ENCODE peak calls at places on chromosome 1, in seven cellular contexts. F is upper lobe of right lung, X is heart left ventricle, T is GM23248, C is Panc1, D is uterus, G is IMR-90. L is an unnamed sample.

GRCh38 chr1:201655910-201656669 is 117.2 kb downstream of the NAV1 start:
- DNase-seq in F (no peak), X (no peak), T (peak; percentile 66), C (no peak), D (peak; percentile 44), G (no peak), L (no peak)

GRCh38 chr1:40708750-40709099 is 17.2 kb downstream of the NFYC start:
- DNase-seq in F (no peak), X (no peak), T (peak; percentile 89), C (no peak), D (no peak), G (peak; percentile 91), L (no peak)

GRCh38 chr1:52179073-52179472 is 37.2 kb downstream of the ZFYVE9 start:
- DNase-seq in F (no peak), X (no peak), T (no peak), C (no peak), D (no peak), G (no peak), L (no peak)

GRCh38 chr1:226643167-226643566 is 94.6 kb downstream of the STUM start:
- DNase-seq in F (peak; percentile 77), X (peak; percentile 26), T (peak; percentile 67), C (no peak), D (peak; percentile 62), G (peak; percentile 81), L (no peak)

GRCh38 chr1:33219886-33220661 is 36.2 kb upstream of the ZNF362 start:
- DNase-seq in F (no peak), X (no peak), T (peak; percentile 58), C (no peak), D (no peak), G (peak; percentile 45), L (no peak)

GRCh38 chr1:73452522-73452921 is 745.5 kb downstream of the LRRIQ3 start:
- DNase-seq in F (no peak), X (no peak), T (no peak), C (no peak), D (no peak), G (no peak), L (no peak)

GRCh38 chr1:3066250-3066711 is 2.7 kb upstream of the PRDM16 start:
- DNase-seq in F (peak; percentile 88), X (peak; percentile 72), T (peak; percentile 39), C (no peak), D (peak; percentile 18), G (no peak), L (peak; percentile 79)

GRCh38 chr1:19361231-19362147 is 49.4 kb downstream of the SLC66A1 start:
- DNase-seq in F (no peak), X (no peak), T (peak; percentile 72), C (no peak), D (no peak), G (peak; percentile 83), L (no peak)

GRCh38 chr1:66269222-66269621 is 264.7 kb upstream of the SGIP1 start:
- DNase-seq in F (no peak), X (no peak), T (no peak), C (no peak), D (no peak), G (no peak), L (no peak)

GRCh38 chr1:10257851-10258250 is 47.5 kb downstream of the KIF1B start:
- DNase-seq in F (no peak), X (no peak), T (no peak), C (no peak), D (no peak), G (no peak), L (no peak)

GRCh38 chr1:212982430-212983152 is 32.2 kb downstream of the VASH2 start:
- DNase-seq in F (no peak), X (no peak), T (no peak), C (no peak), D (no peak), G (peak; percentile 13), L (peak; percentile 20)

GRCh38 chr1:37513795-37514349 is 694 bp downstream of the MEAF6 start:
- DNase-seq in F (peak; percentile 73), X (peak; percentile 31), T (peak; percentile 70), C (no peak), D (peak; percentile 22), G (no peak), L (peak; percentile 64)

GRCh38 chr1:9010781-9011323 is 15.4 kb downstream of the SLC2A7 start:
- DNase-seq in F (no peak), X (peak; percentile 53), T (no peak), C (no peak), D (no peak), G (no peak), L (peak; percentile 61)

GRCh38 chr1:232944342-232944741 is 6.1 kb upstream of the NTPCR start:
- DNase-seq in F (no peak), X (no peak), T (no peak), C (no peak), D (no peak), G (no peak), L (no peak)

GRCh38 chr1:81349194-81349965 is 451.4 kb upstream of the ADGRL2 start:
- DNase-seq in F (no peak), X (no peak), T (no peak), C (no peak), D (no peak), G (no peak), L (no peak)

GRCh38 chr1:158793604-158794003 is 12.6 kb upstream of the OR6N2 start:
- DNase-seq in F (no peak), X (no peak), T (peak; percentile 8), C (no peak), D (no peak), G (no peak), L (no peak)

GRCh38 chr1:241310451-241310850 is 46.6 kb downstream of the RGS7 start:
- DNase-seq in F (no peak), X (no peak), T (peak; percentile 26), C (no peak), D (no peak), G (peak; percentile 8), L (no peak)

GRCh38 chr1:33383974-33384767 is 46.7 kb downstream of the PHC2 start:
- DNase-seq in F (no peak), X (no peak), T (peak; percentile 80), C (no peak), D (peak; percentile 37), G (peak; percentile 86), L (no peak)

GRCh38 chr1:7786785-7787184 is 2.7 kb downstream of the PER3 start:
- DNase-seq in F (no peak), X (no peak), T (no peak), C (no peak), D (no peak), G (no peak), L (no peak)

GRCh38 chr1:198873696-198874230 is 234.9 kb downstream of the PTPRC start:
- DNase-seq in F (no peak), X (no peak), T (no peak), C (no peak), D (no peak), G (no peak), L (no peak)

GRCh38 chr1:205068457-205069035 is 15.7 kb downstream of the TMEM81 start:
- DNase-seq in F (no peak), X (no peak), T (peak; percentile 54), C (no peak), D (no peak), G (peak; percentile 30), L (no peak)

GRCh38 chr1:71592646-71593274 is 511.9 kb upstream of the ZRANB2 start:
- DNase-seq in F (no peak), X (no peak), T (no peak), C (no peak), D (no peak), G (no peak), L (no peak)

GRCh38 chr1:21638531-21639341 is 30.4 kb downstream of the RAP1GAP start:
- DNase-seq in F (peak; percentile 87), X (peak; percentile 73), T (peak; percentile 52), C (peak; percentile 57), D (no peak), G (peak; percentile 73), L (no peak)

GRCh38 chr1:12438349-12438924 is 179.6 kb downstream of the DHRS3 start:
- DNase-seq in F (no peak), X (no peak), T (peak; percentile 58), C (no peak), D (no peak), G (no peak), L (no peak)

GRCh38 chr1:69511426-69512192 is 56.1 kb upstream of the LRRC7 start:
- DNase-seq in F (no peak), X (no peak), T (peak; percentile 30), C (no peak), D (no peak), G (no peak), L (no peak)

GRCh38 chr1:232856556-232856955 is 51.3 kb downstream of the MAP10 start:
- DNase-seq in F (no peak), X (no peak), T (peak; percentile 10), C (no peak), D (no peak), G (peak; percentile 15), L (no peak)

GRCh38 chr1:23403038-23403336 is 21.6 kb downstream of the TCEA3 start:
- DNase-seq in F (no peak), X (peak; percentile 51), T (peak; percentile 91), C (peak; percentile 48), D (peak; percentile 34), G (peak; percentile 86), L (no peak)

GRCh38 chr1:184302346-184302745 is 84.5 kb upstream of the C1orf21 start:
- DNase-seq in F (no peak), X (no peak), T (no peak), C (no peak), D (no peak), G (no peak), L (no peak)
- H3K4me3 ChIP-seq in F (no peak overlapping the region), X (no peak overlapping the region), T (no peak overlapping the region), C (no peak overlapping the region), D (no peak overlapping the region), G (no peak overlapping the region), L (no peak overlapping the region)

GRCh38 chr1:6034750-6035096 is 11.0 kb upstream of the KCNAB2 start:
- DNase-seq in F (no peak), X (no peak), T (no peak), C (no peak), D (no peak), G (no peak), L (no peak)
- H3K4me1 ChIP-seq in F (peaks cover 3% of the 10 kb centered on the region), X (no peaks in the 10 kb centered on the region), T (peaks cover 4% of the 10 kb centered on the region), C (peaks cover 17% of the 10 kb centered on the region), D (no peaks in the 10 kb centered on the region), G (no peaks in the 10 kb centered on the region), L (peaks cover 5% of the 10 kb centered on the region)

DNA sequence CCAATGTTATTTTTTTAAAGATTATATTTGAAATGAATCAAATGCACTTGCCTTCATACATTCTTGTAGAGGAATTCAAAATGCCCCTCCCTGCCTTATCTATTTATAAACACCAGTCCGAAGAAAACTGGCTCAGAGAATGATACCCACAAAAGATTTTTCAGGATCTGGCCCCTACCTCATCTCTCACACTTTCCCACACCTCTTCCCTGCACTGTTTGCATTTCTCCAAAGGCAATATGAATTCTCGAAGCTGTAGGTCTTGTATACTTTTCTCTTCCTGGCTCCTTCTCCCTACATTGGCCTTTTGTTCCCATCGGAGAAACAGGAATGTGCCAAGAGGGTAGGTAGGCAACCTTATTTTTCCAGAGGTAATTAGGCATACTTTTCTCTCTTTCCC is 12.0 kb upstream of the CCDC190 start:
- DNase-seq in F (no peak), X (no peak), T (no peak), C (no peak), D (no peak), G (no peak), L (no peak)
- H3K4me3 ChIP-seq in F (no peak overlapping the region), X (no peak overlapping the region), T (no peak overlapping the region), C (no peak overlapping the region), D (no peak overlapping the region), G (no peak overlapping the region), L (no peak overlapping the region)

DNA sequence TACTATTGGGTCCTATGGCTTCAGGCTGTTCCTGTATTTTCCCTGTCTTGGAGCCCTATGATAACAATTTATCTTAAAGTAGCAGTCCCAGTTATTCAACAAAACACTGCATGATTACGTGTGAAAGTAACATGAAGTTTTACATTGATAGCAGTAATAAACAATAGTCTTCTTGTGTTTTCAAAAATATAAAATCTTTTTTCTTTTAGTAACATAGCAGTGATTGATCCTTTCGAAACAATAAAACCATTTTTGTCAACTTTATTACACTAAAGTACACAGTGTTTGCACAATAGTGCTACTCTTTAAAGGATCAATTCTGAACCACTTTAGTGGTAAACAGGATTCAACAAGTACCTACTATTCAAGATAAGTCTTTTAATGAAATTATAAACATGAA is 90.6 kb downstream of the GPATCH2 start:
- DNase-seq in F (no peak), X (no peak), T (no peak), C (no peak), D (no peak), G (no peak), L (no peak)
- H3K4me1 ChIP-seq in F (no peaks in the 10 kb centered on the region), X (no peaks in the 10 kb centered on the region), T (peaks cover 9% of the 10 kb centered on the region), C (no peaks in the 10 kb centered on the region), D (no peaks in the 10 kb centered on the region), G (no peaks in the 10 kb centered on the region), L (no peaks in the 10 kb centered on the region)